ENCODE peak calls at places on chromosomes 5 and 9, in six cellular contexts. T is tibial nerve, W is heart left ventricle, Y is right lobe of liver, Q is endothelial cell of umbilical vein, R is A549. S is an unnamed sample.
A peak's percentile ranks its signal among the peaks of the same experiment; 100 is the strongest.

GRCh38 chr5:61333351-61334223 is 1.5 kb downstream of the ZSWIM6 start:
- DNase-seq in Y (peak; percentile 59), Q (peak; percentile 46), T (no peak), W (peak; percentile 78), R (no peak), S (no peak)

GRCh38 chr5:73284985-73285384 is 112.0 kb downstream of the TMEM174 start:
- DNase-seq in Q (no peak), Y (no peak), T (no peak), R (no peak), W (no peak), S (no peak)

GRCh38 chr5:113663879-113664278 is 150.4 kb downstream of the YTHDC2 start:
- DNase-seq in R (peak; percentile 6), T (no peak), Y (peak; percentile 66), W (peak; percentile 62), Q (peak; percentile 56), S (no peak)

GRCh38 chr5:76175821-76176403 is 92.7 kb downstream of the SV2C start:
- DNase-seq in Y (no peak), W (no peak), Q (no peak), R (no peak), T (no peak), S (no peak)

GRCh38 chr5:82349651-82350050 is 71.5 kb upstream of the RPS23 start:
- DNase-seq in R (no peak), Q (no peak), T (no peak), Y (no peak), W (no peak), S (no peak)

GRCh38 chr9:94767331-94768099 is 41.0 kb downstream of the AOPEP start:
- DNase-seq in T (no peak), R (no peak), W (no peak), Y (no peak), Q (no peak), S (no peak)

GRCh38 chr9:85178486-85178885 is 509.0 kb downstream of the NTRK2 start:
- DNase-seq in Q (no peak), Y (no peak), R (no peak), T (no peak), W (no peak), S (no peak)

GRCh38 chr9:130860458-130861316 is 25.6 kb downstream of the ABL1 start:
- DNase-seq in Q (peak; percentile 70), W (peak; percentile 86), Y (peak; percentile 70), T (peak; percentile 74), R (no peak), S (no peak)

GRCh38 chr9:126906086-126906485 is 8.5 kb upstream of the RALGPS1 start:
- DNase-seq in R (no peak), Q (no peak), W (no peak), T (no peak), Y (no peak), S (no peak)

GRCh38 chr9:123682746-123683145 is 247.2 kb downstream of the DENND1A start:
- DNase-seq in Y (no peak), Q (no peak), W (no peak), T (no peak), R (no peak), S (no peak)

GRCh38 chr9:27430754-27431540 is 93.1 kb upstream of the IFNK start:
- DNase-seq in Q (no peak), Y (no peak), T (no peak), W (no peak), R (no peak), S (no peak)

GRCh38 chr9:134316444-134317160 is 9.7 kb upstream of the RXRA start:
- DNase-seq in Y (no peak), T (no peak), Q (no peak), W (peak; percentile 67), R (no peak), S (no peak)

GRCh38 chr9:113579270-113580040 is 115.9 kb downstream of the RGS3 start:
- DNase-seq in W (peak; percentile 67), Q (no peak), T (peak; percentile 26), R (no peak), Y (no peak), S (no peak)

GRCh38 chr9:8825600-8826147 is 1026.1 kb upstream of the DMAC1 start:
- DNase-seq in Y (no peak), Q (no peak), T (no peak), R (no peak), W (no peak), S (no peak)

GRCh38 chr9:136751244-136751643 is 2.9 kb upstream of the LCN6 start:
- DNase-seq in R (no peak), Q (no peak), Y (no peak), W (no peak), T (no peak), S (no peak)

GRCh38 chr5:177495243-177496060 is 2.0 kb downstream of the PDLIM7 start:
- DNase-seq in R (no peak), Q (peak; percentile 86), T (no peak), W (peak; percentile 78), Y (no peak), S (no peak)

GRCh38 chr5:154166901-154167791 is 23.4 kb upstream of the GALNT10 start:
- DNase-seq in Q (no peak), W (no peak), R (no peak), T (no peak), Y (no peak), S (no peak)

GRCh38 chr9:93060746-93061259 is 2.3 kb downstream of the SUSD3 start:
- DNase-seq in Q (no peak), R (no peak), T (no peak), Y (peak; percentile 79), W (no peak), S (no peak)

GRCh38 chr9:117247271-117247670 is 167.6 kb downstream of the ASTN2 start:
- DNase-seq in Q (no peak), T (no peak), Y (no peak), W (no peak), R (peak; percentile 28), S (no peak)

GRCh38 chr5:173759696-173760095 is 128.5 kb upstream of the CPEB4 start:
- DNase-seq in Y (no peak), Q (no peak), T (no peak), W (no peak), R (no peak), S (no peak)

GRCh38 chr5:80223561-80223960 is 32.3 kb downstream of the SERINC5 start:
- DNase-seq in T (no peak), W (no peak), Q (no peak), R (no peak), Y (no peak), S (no peak)

GRCh38 chr5:172806897-172807672 is 27.0 kb upstream of the ERGIC1 start:
- DNase-seq in Q (peak; percentile 86), Y (peak; percentile 97), R (peak; percentile 93), W (peak; percentile 93), T (peak; percentile 79), S (no peak)

GRCh38 chr5:102771435-102771834 is 16.3 kb downstream of the PAM start:
- DNase-seq in T (no peak), R (no peak), Q (peak; percentile 80), W (no peak), Y (no peak), S (no peak)

GRCh38 chr5:143404416-143405062 is 1.1 kb upstream of the NR3C1 start:
- DNase-seq in W (peak; percentile 90), Y (peak; percentile 81), Q (peak; percentile 80), T (peak; percentile 52), R (peak; percentile 49), S (peak; percentile 89)

GRCh38 chr5:143403607-143404415 is at the start of gene NR3C1:
- DNase-seq in W (peak; percentile 96), Q (peak; percentile 78), R (peak; percentile 50), Y (peak; percentile 93), T (peak; percentile 75), S (peak; percentile 93)

GRCh38 chr5:143405747-143406098 is 2.2 kb upstream of the NR3C1 start:
- DNase-seq in T (no peak), R (no peak), W (no peak), Y (no peak), Q (no peak), S (no peak)

GRCh38 chr5:143406408-143406807 is 2.9 kb upstream of the NR3C1 start:
- DNase-seq in R (no peak), T (no peak), Q (no peak), Y (no peak), W (no peak), S (no peak)

GRCh38 chr5:143405063-143405746 is 1.7 kb upstream of the NR3C1 start:
- DNase-seq in Q (peak; percentile 80), W (peak; percentile 94), T (peak; percentile 74), R (peak; percentile 42), Y (peak; percentile 85), S (no peak)
- TF ChIP-seq POLR2A in Q (no peak), W (no peak), T (peak; percentile 48), R (peak; percentile 44), Y (peak; percentile 82), S (peak; percentile 44)

GRCh38 chr5:77993799-77994318 is 217.7 kb upstream of the TBCA start:
- DNase-seq in R (no peak), Q (no peak), T (no peak), W (no peak), Y (no peak), S (no peak)

GRCh38 chr5:77993141-77993540 is 217.0 kb upstream of the TBCA start:
- DNase-seq in W (no peak), Q (no peak), Y (no peak), R (no peak), T (no peak), S (no peak)

GRCh38 chr5:77995793-77996409 is 219.8 kb upstream of the TBCA start:
- DNase-seq in T (no peak), Q (no peak), R (no peak), Y (no peak), W (no peak), S (no peak)

GRCh38 chr5:77996943-77997342 is 220.8 kb upstream of the TBCA start:
- DNase-seq in W (no peak), R (no peak), Y (no peak), T (no peak), Q (no peak), S (no peak)

GRCh38 chr5:77994943-77995342 is 218.8 kb upstream of the TBCA start:
- DNase-seq in W (no peak), Y (no peak), T (no peak), Q (no peak), R (no peak), S (no peak)
- H3K27ac ChIP-seq in W (no peak overlapping the region), Y (no peak overlapping the region), T (no peak overlapping the region), Q (no peak overlapping the region), R (no peak overlapping the region), S (no peak overlapping the region)

DNA sequence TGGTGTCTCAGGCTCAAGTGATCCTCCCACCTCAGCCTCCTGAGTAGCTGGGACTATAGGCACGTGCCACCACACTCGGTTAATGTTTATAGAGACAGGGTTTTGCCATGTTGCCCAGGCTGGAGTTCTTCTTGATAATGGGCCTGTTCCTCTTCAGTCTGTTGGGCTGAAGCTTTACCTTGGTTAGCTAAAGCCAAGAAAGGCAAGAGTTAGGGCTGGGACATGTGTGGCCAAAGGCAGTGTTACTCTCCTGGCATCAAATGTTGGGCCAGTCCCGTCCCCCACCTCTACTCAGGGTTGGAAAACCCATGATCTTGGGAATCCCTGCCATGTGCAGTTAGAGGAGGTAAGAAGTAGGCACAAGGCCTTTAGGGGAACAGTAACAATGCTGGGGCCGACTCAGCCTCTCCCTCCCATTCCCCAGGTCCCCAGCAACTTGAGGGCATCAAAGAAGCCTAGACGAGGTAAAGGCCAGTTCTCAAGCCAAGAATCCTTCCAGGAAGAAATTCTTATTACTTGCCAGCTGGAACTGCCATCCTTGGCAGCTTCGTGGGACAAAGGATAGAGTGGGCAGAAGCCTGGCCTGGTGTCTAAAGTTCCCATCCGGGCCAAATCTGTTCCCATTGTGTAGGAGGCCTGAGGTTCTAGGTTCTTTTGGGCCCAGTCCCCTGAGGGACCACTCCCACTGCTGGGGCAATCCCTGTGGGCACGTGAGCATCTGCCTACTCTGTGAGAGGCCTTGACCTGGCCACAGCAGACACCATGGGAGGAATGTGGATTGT is 4.5 kb downstream of the EGR1 start:
- DNase-seq in R (peak; percentile 35), Y (no peak), Q (peak; percentile 22), W (no peak), T (no peak), S (no peak)
- TF ChIP-seq POLR2A in R (no peak), Y (peak; percentile 69), Q (no peak), W (no peak), T (no peak), S (no peak)

GRCh38 chr5:151219789-151220188 is 4.1 kb downstream of the CCDC69 start:
- DNase-seq in W (no peak), Y (no peak), T (no peak), Q (no peak), R (no peak), S (no peak)
- H3K27ac ChIP-seq in W (peak overlapping the region; percentile 93), Y (no peak overlapping the region), T (peak overlapping the region; percentile 29), Q (no peak overlapping the region), R (no peak overlapping the region), S (no peak overlapping the region)

S was measured in vagina.